ENCODE peak calls at places on chromosome 5, in four cellular contexts. One of them, this sample, is unnamed.

GRCh38 chr5:14265574-14265973 is 122.4 kb downstream of the TRIO start:
- DNase-seq in HepG2: peak; percentile 53
- DNase-seq in K562: no peak
- DNase-seq in A549: peak; percentile 75
- DNase-seq in this sample: no peak

GRCh38 chr5:138536665-138537315 is 6.2 kb downstream of the ETF1 start:
- DNase-seq in K562: peak; percentile 39
- DNase-seq in HepG2: peak; percentile 43
- DNase-seq in A549: peak; percentile 40
- DNase-seq in this sample: peak; percentile 37

GRCh38 chr5:50553560-50553984 is 112.5 kb upstream of the EMB start:
- DNase-seq in K562: no peak
- DNase-seq in A549: peak; percentile 0
- DNase-seq in HepG2: no peak
- DNase-seq in this sample: peak; percentile 39

GRCh38 chr5:124867064-124867707 is 120.7 kb upstream of the ZNF608 start:
- DNase-seq in HepG2: no peak
- DNase-seq in K562: no peak
- DNase-seq in A549: no peak
- DNase-seq in this sample: no peak

GRCh38 chr5:108753877-108754276 is 6.2 kb downstream of the FER start:
- DNase-seq in K562: no peak
- DNase-seq in A549: no peak
- DNase-seq in HepG2: no peak
- DNase-seq in this sample: no peak

GRCh38 chr5:159184858-159185381 is 24.4 kb downstream of the RNF145 start:
- DNase-seq in A549: peak; percentile 65
- DNase-seq in HepG2: no peak
- DNase-seq in K562: no peak
- DNase-seq in this sample: no peak

GRCh38 chr5:37842048-37842447 is 2.2 kb upstream of the GDNF start:
- DNase-seq in HepG2: no peak
- DNase-seq in A549: no peak
- DNase-seq in K562: no peak
- DNase-seq in this sample: no peak

GRCh38 chr5:7815757-7816534 is 35.0 kb downstream of the CFAP90 start:
- DNase-seq in HepG2: peak; percentile 70
- DNase-seq in K562: peak; percentile 90
- DNase-seq in A549: peak; percentile 67
- DNase-seq in this sample: peak; percentile 90

GRCh38 chr5:139796061-139796806 is 626 bp downstream of the PSD2 start:
- DNase-seq in K562: no peak
- DNase-seq in A549: no peak
- DNase-seq in HepG2: no peak
- DNase-seq in this sample: no peak

GRCh38 chr5:169242175-169242848 is 58.6 kb downstream of the SLIT3 start:
- DNase-seq in A549: no peak
- DNase-seq in K562: no peak
- DNase-seq in HepG2: no peak
- DNase-seq in this sample: no peak

GRCh38 chr5:68656936-68657857 is 436.6 kb upstream of the SLC30A5 start:
- DNase-seq in HepG2: no peak
- DNase-seq in A549: no peak
- DNase-seq in K562: no peak
- DNase-seq in this sample: no peak

GRCh38 chr5:137660349-137660817 is 75.5 kb downstream of the KLHL3 start:
- DNase-seq in HepG2: peak; percentile 63
- DNase-seq in A549: peak; percentile 84
- DNase-seq in K562: peak; percentile 52
- DNase-seq in this sample: peak; percentile 75

GRCh38 chr5:163614787-163615186 is 109.4 kb downstream of the MAT2B start:
- DNase-seq in K562: no peak
- DNase-seq in A549: no peak
- DNase-seq in HepG2: no peak
- DNase-seq in this sample: no peak

GRCh38 chr5:145943674-145944121 is 7.3 kb downstream of the SH3RF2 start:
- DNase-seq in K562: peak; percentile 20
- DNase-seq in A549: peak; percentile 33
- DNase-seq in HepG2: no peak
- DNase-seq in this sample: peak; percentile 57

GRCh38 chr5:140344683-140345423 is 1.6 kb downstream of the HBEGF start:
- DNase-seq in K562: peak; percentile 71
- DNase-seq in A549: no peak
- DNase-seq in HepG2: no peak
- DNase-seq in this sample: peak; percentile 49

GRCh38 chr5:67160985-67161384 is 35.6 kb downstream of the CD180 start:
- DNase-seq in K562: no peak
- DNase-seq in A549: peak; percentile 58
- DNase-seq in HepG2: no peak
- DNase-seq in this sample: no peak

GRCh38 chr5:90590-91547 is 1.1 kb upstream of the PLEKHG4B start:
- DNase-seq in A549: no peak
- DNase-seq in K562: no peak
- DNase-seq in HepG2: no peak
- DNase-seq in this sample: no peak

GRCh38 chr5:64160196-64160595 is 5.4 kb upstream of the RNF180 start:
- DNase-seq in K562: no peak
- DNase-seq in HepG2: no peak
- DNase-seq in A549: no peak
- DNase-seq in this sample: no peak

DNA sequence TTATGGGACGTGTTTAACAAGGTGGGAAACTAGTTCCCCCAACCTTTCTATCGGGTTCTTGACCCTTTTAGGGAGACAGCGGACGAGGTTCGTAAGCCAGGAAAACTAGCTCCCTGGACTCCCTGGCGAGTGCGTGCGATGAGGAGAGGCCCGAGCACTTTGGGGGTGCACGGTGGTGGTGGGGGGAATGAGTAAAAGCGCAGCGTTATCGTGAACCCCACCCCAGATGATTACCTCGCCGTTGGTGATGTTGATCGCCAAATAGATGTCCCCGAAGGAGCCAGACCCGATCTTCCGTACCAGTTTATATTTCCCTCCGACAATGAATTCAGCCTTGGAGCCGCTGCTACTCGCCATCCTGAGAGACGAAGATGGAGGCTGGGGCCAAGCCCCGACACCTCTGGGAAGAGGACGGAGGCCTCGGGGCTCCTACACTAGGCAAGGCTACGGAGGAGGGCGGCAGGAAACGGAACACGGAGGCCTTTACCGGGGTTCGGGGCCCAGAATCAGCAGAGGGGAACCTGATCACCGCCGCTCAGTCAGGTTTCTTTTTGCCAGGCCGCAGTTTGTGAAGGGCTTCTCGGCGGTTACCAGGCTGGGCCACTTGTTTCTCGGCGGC is 522 bp downstream of the CSNK1A1 start:
- DNase-seq in A549: no peak
- DNase-seq in K562: no peak
- DNase-seq in HepG2: no peak
- DNase-seq in this sample: no peak
- TF ChIP-seq MYC in A549: no peak
- TF ChIP-seq MYC in K562: peak; percentile 68
- TF ChIP-seq MYC in HepG2: no peak
- TF ChIP-seq MYC in this sample: no peak

DNA sequence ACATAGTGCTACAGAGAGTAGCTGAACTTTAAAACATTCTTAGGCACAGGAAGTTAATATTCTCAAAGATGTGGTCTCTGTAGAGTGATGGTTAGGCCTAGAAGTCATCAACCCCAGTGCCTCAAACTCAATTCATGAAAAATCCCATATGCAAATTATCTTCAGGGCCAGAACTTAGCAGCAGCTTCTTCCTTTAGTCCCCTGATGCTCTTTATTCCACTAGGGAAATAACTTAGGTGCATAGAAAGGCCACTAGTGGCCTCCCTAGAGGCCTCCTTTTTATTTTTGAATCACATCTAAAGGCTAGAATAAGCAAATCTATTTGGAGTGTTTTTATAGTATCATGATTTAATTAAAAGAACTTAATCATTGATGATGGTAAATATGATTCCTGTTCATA is 88.3 kb downstream of the GIN1 start:
- DNase-seq in K562: no peak
- DNase-seq in HepG2: no peak
- DNase-seq in A549: no peak
- DNase-seq in this sample: no peak
- TF ChIP-seq CTCF in K562: peak; percentile 10
- TF ChIP-seq CTCF in HepG2: no peak
- TF ChIP-seq CTCF in A549: peak; percentile 29
- TF ChIP-seq CTCF in this sample: peak; percentile 17

GRCh38 chr5:95446009-95446408 is 54.8 kb downstream of the FAM81B start:
- DNase-seq in A549: no peak
- DNase-seq in HepG2: no peak
- DNase-seq in K562: no peak
- DNase-seq in this sample: no peak
- TF ChIP-seq MAX in A549: no peak
- TF ChIP-seq MAX in HepG2: no peak
- TF ChIP-seq MAX in K562: no peak
- TF ChIP-seq MAX in this sample: no peak

GRCh38 chr5:172504736-172505402 is 50.5 kb upstream of the SH3PXD2B start:
- DNase-seq in K562: no peak
- DNase-seq in A549: no peak
- DNase-seq in HepG2: no peak
- DNase-seq in this sample: no peak

GRCh38 chr5:172505840-172506638 is 51.7 kb upstream of the SH3PXD2B start:
- DNase-seq in A549: no peak
- DNase-seq in K562: no peak
- DNase-seq in HepG2: no peak
- DNase-seq in this sample: no peak

GRCh38 chr5:172503925-172504730 is 49.8 kb upstream of the SH3PXD2B start:
- DNase-seq in K562: no peak
- DNase-seq in A549: no peak
- DNase-seq in HepG2: no peak
- DNase-seq in this sample: no peak

GRCh38 chr5:172506921-172507320 is 52.6 kb upstream of the SH3PXD2B start:
- DNase-seq in A549: no peak
- DNase-seq in HepG2: no peak
- DNase-seq in K562: no peak
- DNase-seq in this sample: no peak

GRCh38 chr5:172505403-172505759 is 51.1 kb upstream of the SH3PXD2B start:
- DNase-seq in HepG2: no peak
- DNase-seq in K562: no peak
- DNase-seq in A549: no peak
- DNase-seq in this sample: no peak
- TF ChIP-seq MYC in HepG2: no peak
- TF ChIP-seq MYC in K562: no peak
- TF ChIP-seq MYC in A549: no peak
- TF ChIP-seq MYC in this sample: no peak

DNA sequence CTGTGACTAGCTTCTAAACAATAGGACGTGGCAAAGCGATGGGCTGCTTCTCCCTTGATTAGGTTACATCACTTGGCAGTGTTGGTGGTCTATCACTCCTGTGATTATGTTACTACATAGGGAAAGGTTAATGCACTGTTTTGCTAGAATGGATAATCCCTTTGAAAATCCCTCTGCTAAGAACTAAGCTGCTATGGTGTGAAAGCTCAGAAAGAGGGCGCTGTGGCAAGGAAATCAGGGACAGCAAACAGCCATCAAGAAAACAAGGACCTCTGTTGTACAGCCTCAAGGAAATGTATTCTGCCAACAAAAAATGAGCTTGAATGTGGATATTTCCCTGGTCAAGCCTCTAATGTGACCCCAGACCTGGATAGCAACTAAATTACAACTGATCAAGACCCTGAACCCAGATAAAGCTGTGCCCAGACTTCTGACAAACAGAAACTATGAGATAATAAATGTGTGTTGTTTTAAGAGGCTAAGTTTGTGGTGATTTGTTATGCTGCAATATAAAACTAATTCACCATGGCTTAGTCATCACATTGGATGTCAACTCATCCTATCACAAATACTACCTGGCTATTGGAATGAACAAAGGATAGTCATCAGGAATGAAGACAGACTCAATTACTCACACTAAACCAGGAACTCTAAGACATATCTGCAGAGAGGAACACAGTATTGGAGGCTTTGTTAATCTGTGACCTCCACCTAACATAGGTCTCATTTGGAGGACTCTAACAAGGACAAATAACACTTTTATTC is 1215.9 kb downstream of the EFNA5 start:
- DNase-seq in HepG2: peak; percentile 5
- DNase-seq in A549: peak; percentile 55
- DNase-seq in K562: no peak
- DNase-seq in this sample: peak; percentile 32
- TF ChIP-seq CTCF in HepG2: no peak
- TF ChIP-seq CTCF in A549: peak; percentile 14
- TF ChIP-seq CTCF in K562: no peak
- TF ChIP-seq CTCF in this sample: peak; percentile 41

This sample was measured in NB4.